ENCODE peak calls at places on chromosomes 13 and 19, in eight cellular contexts. R is A549, F is IMR-90, T is endothelial cell of umbilical vein, X is HL-60, Z is fibroblast of lung, P is right atrium auricular region, W is epithelial cell of esophagus. J is an unnamed sample.

GRCh38 chr13:102317593-102317992 is 84.3 kb downstream of the FGF14 start:
- DNase-seq in R (no peak), F (peak), T (no peak), X (no peak), Z (peak), P (peak), W (no peak), J (peak)

GRCh38 chr19:45653634-45654033 is 14.4 kb upstream of the GIPR start:
- DNase-seq in R (no peak), F (no peak), T (no peak), X (no peak), Z (no peak), P (no peak), W (no peak), J (peak)

GRCh38 chr13:51479199-51479523 is 26.3 kb upstream of the INTS6 start:
- DNase-seq in R (no peak), F (peak), T (peak), X (no peak), Z (peak), P (no peak), W (peak), J (no peak)

GRCh38 chr19:9323557-9323918 is 441 bp upstream of the ZNF559 start:
- DNase-seq in R (peak), F (peak), T (peak), X (peak), Z (peak), P (peak), W (peak), J (peak)

GRCh38 chr13:93279982-93280381 is 53.4 kb downstream of the GPC6 start:
- DNase-seq in R (no peak), F (no peak), T (no peak), X (no peak), Z (no peak), P (no peak), W (no peak), J (no peak)

GRCh38 chr13:21676611-21677021 is 5.7 kb downstream of the FGF9 start:
- DNase-seq in R (no peak), F (no peak), T (no peak), X (no peak), Z (no peak), P (no peak), W (peak), J (no peak)

GRCh38 chr19:15297416-15298224 is 34.7 kb downstream of the BRD4 start:
- DNase-seq in R (peak), F (peak), T (no peak), X (no peak), Z (peak), P (no peak), W (peak), J (no peak)

GRCh38 chr19:51020988-51021651 is 1.6 kb upstream of the KLK10 start:
- DNase-seq in R (peak), F (peak), T (peak), X (no peak), Z (peak), P (no peak), W (peak), J (no peak)

GRCh38 chr13:51220706-51221105 is 1.5 kb upstream of the FAM124A start:
- DNase-seq in R (no peak), F (no peak), T (no peak), X (no peak), Z (no peak), P (no peak), W (no peak), J (no peak)

GRCh38 chr19:17495639-17496265 is 15.7 kb upstream of the PGLS start:
- DNase-seq in R (no peak), F (no peak), T (no peak), X (no peak), Z (no peak), P (no peak), W (no peak), J (no peak)

GRCh38 chr13:54185785-54186184 is 1157.2 kb downstream of the OLFM4 start:
- DNase-seq in R (no peak), F (no peak), T (no peak), X (no peak), Z (no peak), P (no peak), W (peak), J (peak)

GRCh38 chr13:21058361-21058760 is 3.0 kb downstream of the LATS2 start:
- DNase-seq in R (no peak), F (no peak), T (peak), X (no peak), Z (peak), P (no peak), W (peak), J (no peak)

GRCh38 chr19:19551862-19552192 is 13.8 kb downstream of the CILP2 start:
- DNase-seq in R (no peak), F (peak), T (no peak), X (no peak), Z (no peak), P (no peak), W (no peak), J (no peak)

GRCh38 chr13:109699628-109700071 is 86.7 kb downstream of the IRS2 start:
- DNase-seq in R (no peak), F (no peak), T (no peak), X (no peak), Z (no peak), P (no peak), W (no peak), J (no peak)

GRCh38 chr19:29260477-29261317 is 47.7 kb upstream of the UQCRFS1 start:
- DNase-seq in R (peak), F (peak), T (no peak), X (peak), Z (no peak), P (no peak), W (peak), J (peak)

GRCh38 chr13:81874681-81875661 is 1534.0 kb upstream of the SPRY2 start:
- DNase-seq in R (no peak), F (no peak), T (no peak), X (no peak), Z (no peak), P (no peak), W (peak), J (no peak)

GRCh38 chr19:35786299-35787160 is 11.2 kb downstream of the ARHGAP33 start:
- DNase-seq in R (no peak), F (no peak), T (no peak), X (no peak), Z (no peak), P (no peak), W (no peak), J (peak)

GRCh38 chr13:48126944-48127814 is 32.3 kb upstream of the MED4 start:
- DNase-seq in R (peak), F (peak), T (peak), X (peak), Z (peak), P (peak), W (peak), J (peak)

GRCh38 chr19:4473011-4473410 is 914 bp downstream of the HDGFL2 start:
- DNase-seq in R (no peak), F (no peak), T (no peak), X (no peak), Z (no peak), P (no peak), W (no peak), J (no peak)

GRCh38 chr19:55930996-55931515 is 1.1 kb downstream of the NLRP13 start:
- DNase-seq in R (no peak), F (no peak), T (no peak), X (no peak), Z (no peak), P (no peak), W (no peak), J (no peak)

GRCh38 chr13:66926200-66926850 is 303.8 kb downstream of the PCDH9 start:
- DNase-seq in R (no peak), F (no peak), T (no peak), X (no peak), Z (no peak), P (no peak), W (peak), J (no peak)

GRCh38 chr13:113117335-113117872 is 5.2 kb upstream of the F10 start:
- DNase-seq in R (no peak), F (no peak), T (no peak), X (no peak), Z (no peak), P (no peak), W (no peak), J (peak)

GRCh38 chr13:100409132-100409531 is 179.5 kb downstream of the GGACT start:
- DNase-seq in R (peak), F (peak), T (no peak), X (no peak), Z (no peak), P (no peak), W (no peak), J (no peak)

GRCh38 chr19:44912854-44913253 is 1.6 kb upstream of the APOC1 start:
- DNase-seq in R (no peak), F (no peak), T (no peak), X (no peak), Z (peak), P (no peak), W (no peak), J (no peak)

GRCh38 chr19:45616709-45617027 is 14.7 kb upstream of the GPR4 start:
- DNase-seq in R (no peak), F (no peak), T (no peak), X (no peak), Z (no peak), P (no peak), W (no peak), J (no peak)

GRCh38 chr13:63209330-63210017 is 1793.8 kb upstream of the PCDH20 start:
- DNase-seq in R (no peak), F (peak), T (no peak), X (no peak), Z (peak), P (no peak), W (no peak), J (no peak)

GRCh38 chr19:43902399-43902798 is 32.7 kb downstream of the ZNF45 start:
- DNase-seq in R (no peak), F (no peak), T (no peak), X (no peak), Z (no peak), P (no peak), W (no peak), J (no peak)
- H3K4me3 ChIP-seq in R (peak), F (no peak), T (no peak), X (no peak), Z (no peak), P (peak), W (peak), J (peak)

GRCh38 chr19:31678421-31678820 is 329.2 kb upstream of the TSHZ3 start:
- DNase-seq in R (no peak), F (no peak), T (no peak), X (no peak), Z (peak), P (no peak), W (no peak), J (no peak)

GRCh38 chr19:31674503-31675186 is 325.4 kb upstream of the TSHZ3 start:
- DNase-seq in R (no peak), F (peak), T (no peak), X (no peak), Z (peak), P (no peak), W (no peak), J (no peak)

GRCh38 chr19:31670931-31671330 is 321.7 kb upstream of the TSHZ3 start:
- DNase-seq in R (no peak), F (no peak), T (no peak), X (no peak), Z (no peak), P (no peak), W (no peak), J (no peak)

GRCh38 chr19:31675187-31675913 is 326.1 kb upstream of the TSHZ3 start:
- DNase-seq in R (no peak), F (peak), T (no peak), X (no peak), Z (peak), P (no peak), W (no peak), J (no peak)

DNA sequence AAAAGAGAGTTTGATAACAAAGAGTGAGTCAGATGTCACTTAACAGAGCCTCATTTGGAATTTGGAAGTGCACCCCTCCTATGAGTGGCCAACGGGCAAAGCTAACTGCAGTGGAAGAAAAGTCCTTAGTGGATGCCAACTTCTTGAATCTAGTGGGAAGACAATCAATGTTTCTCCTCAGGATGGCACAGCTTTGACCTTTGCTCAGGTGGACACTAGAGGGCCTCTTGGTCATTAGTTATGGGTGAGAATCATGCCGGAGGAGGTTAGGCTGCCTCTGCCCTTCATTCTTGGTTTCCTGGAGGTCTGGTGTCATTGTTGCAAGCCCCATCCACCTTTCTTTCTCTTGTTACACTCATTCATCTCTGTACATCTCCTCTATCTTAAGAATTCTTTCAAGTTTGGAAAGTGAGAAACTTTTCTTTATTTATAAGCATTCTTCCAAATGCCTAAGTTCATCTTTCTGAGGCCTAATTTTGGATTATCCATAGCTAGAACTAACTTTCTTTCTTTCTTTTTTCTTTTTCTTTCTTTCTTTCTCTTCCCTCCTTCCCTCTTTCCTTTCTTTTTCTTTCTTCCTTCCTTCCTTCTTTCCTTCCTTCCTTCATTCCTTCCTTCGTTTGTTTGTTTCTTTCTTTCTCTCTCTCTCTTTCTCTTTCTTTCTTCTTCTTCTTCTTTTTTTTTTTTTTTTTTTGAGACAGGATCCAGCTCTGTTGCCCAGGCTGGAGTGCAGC is 327.2 kb upstream of the TSHZ3 start:
- DNase-seq in R (peak), F (no peak), T (no peak), X (no peak), Z (peak), P (no peak), W (no peak), J (peak)
- TF ChIP-seq CTCF in R (no peak), F (no peak), T (no peak), X (peak), Z (peak), P (no peak), W (no peak), J (peak)

GRCh38 chr19:48715276-48715675 is 4.2 kb downstream of the MAMSTR start:
- DNase-seq in R (no peak), F (no peak), T (no peak), X (no peak), Z (no peak), P (no peak), W (no peak), J (no peak)
- H3K4me3 ChIP-seq in R (peak), F (no peak), T (no peak), X (no peak), Z (no peak), P (peak), W (peak), J (no peak)

GRCh38 chr13:29449726-29450125 is 145.8 kb downstream of the SLC7A1 start:
- DNase-seq in R (no peak), F (no peak), T (no peak), X (no peak), Z (no peak), P (no peak), W (no peak), J (no peak)
- TF ChIP-seq CTCF in R (no peak), F (no peak), T (no peak), X (no peak), Z (no peak), P (no peak), W (no peak), J (no peak)